ENCODE peak calls at places on chromosomes 6 and 20, in seven cellular contexts. R is omental fat pad, C is kidney, S is foreskin keratinocyte, Z is AG09309, B is fibroblast of pulmonary artery, A is GM23338. F is an unnamed sample.

GRCh38 chr6:155181498-155181897 is 82.3 kb upstream of the CLDN20 start:
- DNase-seq in R (no peak), S (no peak), C (no peak), B (no peak), A (no peak), Z (no peak), F (no peak)

GRCh38 chr6:16583151-16583762 is 178.0 kb downstream of the ATXN1 start:
- DNase-seq in R (no peak), Z (no peak), A (no peak), C (no peak), S (no peak), B (no peak), F (no peak)

GRCh38 chr20:4866429-4866828 is 134.9 kb downstream of the SLC23A2 start:
- DNase-seq in Z (no peak), B (no peak), A (no peak), S (peak), R (no peak), C (no peak), F (no peak)

GRCh38 chr6:131678401-131678800 is 22.8 kb downstream of the OR2A4 start:
- DNase-seq in Z (no peak), S (no peak), C (no peak), A (peak), B (no peak), R (no peak), F (no peak)

GRCh38 chr6:70413829-70414494 is 654 bp downstream of the FAM135A start:
- DNase-seq in A (peak), B (no peak), R (no peak), C (no peak), Z (no peak), S (no peak), F (no peak)

GRCh38 chr20:2872304-2873009 is 824 bp upstream of the PTPRA start:
- DNase-seq in B (peak), R (no peak), Z (no peak), A (peak), C (peak), S (no peak), F (peak)

GRCh38 chr6:84422380-84422968 is 195.0 kb upstream of the CEP162 start:
- DNase-seq in Z (no peak), C (peak), R (no peak), S (no peak), A (peak), B (peak), F (no peak)

GRCh38 chr6:113995632-113996031 is 24.7 kb upstream of the HDAC2 start:
- DNase-seq in B (peak), Z (peak), S (peak), A (peak), C (no peak), R (no peak), F (no peak)

DNA sequence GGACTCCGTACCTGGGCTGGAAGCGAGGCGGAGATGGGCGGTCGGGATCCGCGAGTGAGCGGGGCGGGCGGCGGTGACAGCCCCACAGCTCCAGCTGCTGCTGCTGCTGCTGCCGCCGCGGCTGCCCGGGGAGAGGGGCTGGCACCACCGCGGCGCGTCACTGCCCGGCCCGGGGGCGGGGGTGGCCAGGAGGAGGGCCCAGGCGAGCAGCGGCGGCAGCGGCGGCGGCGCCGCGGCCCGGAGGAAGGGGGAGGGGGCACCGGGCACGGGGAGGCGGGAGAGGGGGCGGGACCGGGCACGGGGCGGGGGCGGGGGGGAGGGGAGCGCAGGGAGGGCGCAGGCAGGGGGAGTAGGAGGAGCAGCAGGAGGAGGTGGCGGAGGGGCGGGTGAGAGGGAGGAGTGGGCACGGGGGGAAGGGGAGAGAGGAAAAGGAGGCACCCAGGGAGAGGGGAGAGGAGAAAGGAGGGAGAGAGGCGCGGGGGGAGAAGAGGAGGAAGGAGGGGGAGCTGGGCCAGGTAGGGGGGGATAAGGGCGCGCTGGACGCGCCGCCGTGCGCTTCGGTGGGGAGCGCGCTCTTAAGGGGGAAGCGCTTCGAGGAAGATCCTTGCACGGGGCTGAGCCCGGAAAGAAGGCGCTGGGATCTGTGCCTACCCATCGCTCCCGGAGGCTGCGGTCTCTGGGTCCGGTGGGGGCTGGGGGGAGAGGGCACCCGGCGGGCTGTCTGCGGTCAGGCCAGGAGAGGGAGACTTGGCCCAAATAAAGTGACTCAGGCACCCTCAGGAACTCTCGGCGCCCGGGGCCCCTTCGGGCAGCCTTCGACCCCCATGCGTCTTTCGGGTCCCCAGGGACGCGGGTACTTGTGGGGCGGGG is 101.5 kb downstream of the NOL4L start:
- DNase-seq in R (no peak), C (peak), B (peak), S (no peak), Z (peak), A (peak), F (peak)
- TF ChIP-seq CTCF in R (no peak), C (no peak), B (no peak), S (no peak), Z (no peak), A (no peak), F (no peak)

GRCh38 chr6:170597278-170597677 is 12.8 kb upstream of the PDCD2 start:
- DNase-seq in B (no peak), C (no peak), S (no peak), A (no peak), Z (no peak), R (no peak), F (no peak)
- TF ChIP-seq CTCF in B (no peak), C (no peak), S (no peak), A (no peak), Z (no peak), R (no peak), F (no peak)

GRCh38 chr6:122400467-122401089 is 1.1 kb downstream of the HSF2 start:
- DNase-seq in C (no peak), B (no peak), A (no peak), S (no peak), Z (no peak), R (no peak), F (no peak)

GRCh38 chr6:122400121-122400450 is 634 bp downstream of the HSF2 start:
- DNase-seq in A (peak), C (no peak), B (no peak), R (no peak), S (no peak), Z (no peak), F (no peak)

GRCh38 chr6:122401104-122401503 is 1.7 kb downstream of the HSF2 start:
- DNase-seq in R (no peak), S (no peak), A (no peak), Z (no peak), C (no peak), B (no peak), F (no peak)

GRCh38 chr6:122399055-122399347 is 451 bp upstream of the HSF2 start:
- DNase-seq in Z (no peak), A (no peak), B (no peak), C (no peak), S (no peak), R (no peak), F (no peak)

GRCh38 chr6:122399348-122400120 is at the start of gene HSF2:
- DNase-seq in C (peak), A (peak), B (peak), Z (peak), R (peak), S (peak), F (peak)
- TF ChIP-seq CTCF in C (peak), A (no peak), B (peak), Z (peak), R (no peak), S (peak), F (no peak)

DNA sequence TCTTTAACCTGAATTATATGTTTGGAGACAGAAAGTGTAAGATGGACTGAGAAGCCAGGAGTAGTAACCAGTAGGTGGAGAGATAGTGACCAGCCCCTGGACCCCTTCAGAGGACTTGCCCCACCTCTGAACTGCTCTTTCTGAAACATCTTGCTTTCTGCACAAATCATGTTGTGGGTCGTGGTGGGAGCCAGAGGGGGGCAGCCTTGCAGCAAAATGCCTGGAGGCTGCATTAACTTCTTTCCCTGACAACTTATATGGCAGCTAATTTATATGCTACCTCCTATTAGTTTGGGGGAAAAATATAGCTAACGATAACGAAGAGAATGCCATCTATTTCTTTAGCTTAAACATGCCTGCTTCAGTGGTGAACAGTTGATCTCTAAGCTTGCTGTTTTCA is 859.8 kb downstream of the MAFB start:
- DNase-seq in S (no peak), C (no peak), A (peak), Z (no peak), R (no peak), B (peak), F (no peak)
- TF ChIP-seq CTCF in S (peak), C (peak), A (peak), Z (peak), R (no peak), B (peak), F (no peak)

GRCh38 chr6:150880336-150880735 is 14.8 kb downstream of the MTHFD1L start:
- DNase-seq in C (no peak), B (no peak), Z (no peak), R (no peak), A (no peak), S (no peak), F (no peak)

GRCh38 chr6:150877928-150878327 is 12.4 kb downstream of the MTHFD1L start:
- DNase-seq in S (no peak), Z (no peak), A (no peak), R (no peak), B (no peak), C (no peak), F (no peak)

GRCh38 chr6:150878347-150879213 is 13.1 kb downstream of the MTHFD1L start:
- DNase-seq in R (no peak), A (peak), C (no peak), S (no peak), Z (no peak), B (no peak), F (no peak)

GRCh38 chr6:150874184-150874583 is 8.7 kb downstream of the MTHFD1L start:
- DNase-seq in A (peak), Z (no peak), B (no peak), C (no peak), R (no peak), S (no peak), F (no peak)

GRCh38 chr6:150876598-150876997 is 11.1 kb downstream of the MTHFD1L start:
- DNase-seq in C (no peak), S (no peak), B (peak), A (peak), R (no peak), Z (no peak), F (no peak)
- TF ChIP-seq CTCF in C (no peak), S (peak), B (no peak), A (no peak), R (no peak), Z (no peak), F (no peak)

GRCh38 chr6:36075656-36076055 is 48.0 kb downstream of the MAPK14 start:
- DNase-seq in C (no peak), S (no peak), A (peak), Z (no peak), R (no peak), B (no peak), F (no peak)
- TF ChIP-seq CTCF in C (peak), S (peak), A (peak), Z (no peak), R (no peak), B (peak), F (peak)

GRCh38 chr6:32622545-32623401 is 14.4 kb upstream of the HLA-DQA1 start:
- DNase-seq in B (peak), S (peak), A (peak), C (no peak), Z (no peak), R (no peak), F (peak)
- TF ChIP-seq CTCF in B (peak), S (no peak), A (peak), C (peak), Z (peak), R (no peak), F (peak)

DNA sequence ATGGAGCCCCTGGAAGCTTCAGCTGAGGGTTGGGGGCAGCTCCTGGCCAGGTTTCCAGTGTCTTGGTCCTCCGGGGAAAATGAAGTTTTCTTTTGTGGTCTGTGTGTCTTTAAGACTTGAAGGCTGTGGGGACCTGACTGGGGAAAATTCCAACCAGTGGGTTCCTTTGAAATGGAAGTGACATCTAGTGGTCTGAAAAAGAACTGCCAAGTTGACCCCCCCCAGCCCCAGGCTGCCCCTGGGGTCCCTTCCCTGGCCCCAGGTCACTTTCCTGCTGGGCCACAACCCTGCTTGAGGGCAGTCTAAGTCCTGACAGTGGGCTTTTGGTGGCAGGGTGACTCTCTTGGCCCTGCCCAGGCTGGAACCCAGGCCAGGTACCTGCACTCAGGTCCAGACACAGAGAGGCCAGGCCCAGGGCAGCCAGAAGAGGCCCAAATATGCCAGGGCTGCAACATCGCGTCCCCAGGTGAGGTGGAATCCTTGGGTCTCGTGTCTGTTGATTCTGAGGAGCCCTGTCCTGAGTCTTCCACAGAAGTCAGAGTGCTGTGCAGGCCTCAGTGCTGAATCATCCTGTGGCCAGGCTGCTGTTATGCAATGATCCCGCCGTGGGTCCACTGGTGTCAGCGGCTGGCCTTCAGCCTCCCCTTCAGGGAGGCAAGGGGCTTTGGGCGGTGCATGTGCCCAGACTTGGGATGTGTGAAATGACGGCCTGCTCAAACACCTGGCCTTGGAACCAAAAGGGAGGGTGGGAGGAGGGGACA is 68.4 kb downstream of the VEGFA start:
- DNase-seq in S (no peak), A (peak), R (no peak), Z (peak), B (peak), C (peak), F (no peak)
- TF ChIP-seq CTCF in S (peak), A (peak), R (no peak), Z (peak), B (peak), C (peak), F (peak)

DNA sequence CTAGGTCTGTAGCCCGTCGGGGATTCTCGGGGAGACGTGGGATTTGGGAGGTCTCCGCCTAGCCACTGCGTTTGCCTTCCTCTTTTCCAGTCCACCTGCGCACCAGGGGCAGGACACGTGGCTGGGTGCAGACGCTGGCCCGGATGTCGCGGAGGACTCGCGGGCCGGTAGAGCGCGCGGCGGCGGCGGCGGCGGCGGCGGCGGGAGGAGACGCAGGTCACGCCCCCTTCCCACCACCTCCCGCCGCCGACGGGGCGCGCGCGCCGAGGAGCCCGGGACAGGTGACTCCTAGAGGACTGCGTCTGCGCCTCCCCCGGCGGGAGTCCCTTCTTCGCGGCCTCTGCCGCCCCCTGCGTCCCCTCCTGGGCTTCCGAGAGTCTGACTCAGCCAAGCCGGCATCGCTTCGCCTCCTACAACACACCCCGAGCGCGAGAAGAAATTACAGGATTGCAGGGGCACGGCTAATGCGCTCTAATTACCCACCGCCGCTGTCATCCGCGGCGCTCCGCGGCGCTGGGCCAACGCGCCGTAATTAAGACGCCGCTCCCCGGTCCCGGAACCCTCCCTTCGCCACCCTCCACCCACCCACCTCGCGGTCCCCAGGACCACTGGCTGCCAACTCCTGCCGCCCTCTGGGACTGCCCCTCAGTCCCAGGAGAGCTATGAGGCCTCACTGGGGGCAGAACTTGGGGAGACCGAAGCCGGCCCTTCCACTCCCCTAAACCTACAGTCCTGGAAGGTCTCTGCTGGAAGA is 124.5 kb downstream of the MRPL14 start:
- DNase-seq in R (no peak), B (no peak), S (no peak), A (peak), Z (no peak), C (peak), F (peak)
- TF ChIP-seq CTCF in R (no peak), B (peak), S (peak), A (no peak), Z (peak), C (no peak), F (no peak)

F was measured in natural killer cell.